ENCODE peak calls at places on chromosomes 13 and 19, in six cellular contexts. G is glutamatergic neuron; X is stimulated activated CD8-positive, alpha-beta memory T cell treated with anti-CD3 and anti-CD28 coated beads, Interleukin-7, amount 100 ng/mL, for 1 hour; P is T-helper 1 cell; F is IMR-90; Q is mucosa of gallbladder. H is an unnamed sample.

GRCh38 chr19:13013649-13014048 is 18.4 kb downstream of the NFIX start:
- DNase-seq in G (no peak), X (no peak), P (no peak), F (no peak), Q (no peak), H (no peak)

GRCh38 chr13:78596701-78597550 is 6.4 kb downstream of the POU4F1 start:
- DNase-seq in G (no peak), X (no peak), P (no peak), F (no peak), Q (no peak), H (no peak)

GRCh38 chr19:21022996-21023395 is 2.5 kb downstream of the ZNF430 start:
- DNase-seq in G (no peak), X (no peak), P (no peak), F (peak), Q (no peak), H (no peak)

GRCh38 chr13:19305434-19305833 is 123.8 kb upstream of the TUBA3C start:
- DNase-seq in G (no peak), X (no peak), P (no peak), F (no peak), Q (no peak), H (no peak)

GRCh38 chr13:18944501-18945068 is 237.0 kb downstream of the TUBA3C start:
- DNase-seq in G (no peak), X (no peak), P (no peak), F (no peak), Q (peak), H (no peak)

GRCh38 chr19:623974-624373 is 9.4 kb downstream of the POLRMT start:
- DNase-seq in G (no peak), X (no peak), P (no peak), F (peak), Q (no peak), H (no peak)

GRCh38 chr13:45951724-45952123 is 100.2 kb upstream of the SIAH3 start:
- DNase-seq in G (no peak), X (no peak), P (no peak), F (peak), Q (no peak), H (no peak)

GRCh38 chr19:35178701-35179100 is 24.2 kb downstream of the FXYD5 start:
- DNase-seq in G (no peak), X (no peak), P (no peak), F (no peak), Q (no peak), H (no peak)

GRCh38 chr19:6229216-6229913 is 50.4 kb downstream of the MLLT1 start:
- DNase-seq in G (no peak), X (no peak), P (no peak), F (no peak), Q (no peak), H (no peak)

GRCh38 chr13:98751397-98752110 is 918 bp downstream of the SLC15A1 start:
- DNase-seq in G (no peak), X (no peak), P (no peak), F (peak), Q (peak), H (no peak)

H was measured in lung.